ENCODE peak calls at places on chromosomes 16 and 17, in five cellular contexts. V is heart right ventricle, W is K562, K is GM23248, D is keratinocyte. T is an unnamed sample.

GRCh38 chr17:11996722-11997146 is 541 bp downstream of the ZNF18 start:
- DNase-seq in W (no peak), D (no peak), K (peak; percentile 72), V (no peak), T (no peak)

GRCh38 chr16:72425571-72426341 is 253.8 kb upstream of the PMFBP1 start:
- DNase-seq in K (no peak), W (no peak), D (no peak), V (no peak), T (no peak)

GRCh38 chr17:79126139-79126538 is 51.5 kb downstream of the ENGASE start:
- DNase-seq in K (no peak), W (no peak), V (no peak), D (no peak), T (peak; percentile 47)

GRCh38 chr17:80458016-80458415 is 18.4 kb downstream of the NPTX1 start:
- DNase-seq in V (no peak), W (no peak), K (no peak), D (no peak), T (no peak)

GRCh38 chr17:9671559-9671958 is 26.2 kb downstream of the USP43 start:
- DNase-seq in V (no peak), W (no peak), K (no peak), D (no peak), T (no peak)

GRCh38 chr17:48610282-48611211 is at the start of gene HOXB7:
- DNase-seq in W (peak; percentile 84), K (peak; percentile 88), D (no peak), V (peak; percentile 57), T (no peak)

GRCh38 chr17:38584350-38584925 is 21.3 kb downstream of the SRCIN1 start:
- DNase-seq in D (no peak), K (peak; percentile 73), V (peak; percentile 53), W (peak; percentile 86), T (peak; percentile 79)

GRCh38 chr17:81300586-81301155 is 5.6 kb upstream of the SLC38A10 start:
- DNase-seq in W (no peak), D (no peak), K (no peak), V (no peak), T (no peak)

GRCh38 chr16:65689726-65690125 is 567.9 kb upstream of the CDH11 start:
- DNase-seq in W (no peak), D (no peak), K (no peak), V (no peak), T (no peak)

GRCh38 chr17:79000396-79001189 is 9.0 kb downstream of the CANT1 start:
- DNase-seq in K (no peak), V (no peak), D (no peak), W (no peak), T (no peak)

GRCh38 chr16:28532940-28533647 is 5.7 kb downstream of the NUPR1 start:
- DNase-seq in V (no peak), W (no peak), D (no peak), K (no peak), T (no peak)

GRCh38 chr17:48378238-48378637 is 51.8 kb downstream of the SKAP1 start:
- DNase-seq in K (no peak), D (no peak), W (no peak), V (no peak), T (no peak)

GRCh38 chr16:12971216-12971615 is 69.8 kb downstream of the SHISA9 start:
- DNase-seq in D (no peak), W (peak; percentile 23), V (no peak), K (no peak), T (peak; percentile 13)

GRCh38 chr16:76226011-76226410 is 51.2 kb upstream of the CNTNAP4 start:
- DNase-seq in V (no peak), W (no peak), K (no peak), D (no peak), T (no peak)

GRCh38 chr16:76222853-76223252 is 54.3 kb upstream of the CNTNAP4 start:
- DNase-seq in V (no peak), K (no peak), D (no peak), W (no peak), T (no peak)

GRCh38 chr16:76226481-76226880 is 50.7 kb upstream of the CNTNAP4 start:
- DNase-seq in V (no peak), D (no peak), K (no peak), W (no peak), T (no peak)

GRCh38 chr16:76222087-76222486 is 55.1 kb upstream of the CNTNAP4 start:
- DNase-seq in W (no peak), D (no peak), K (no peak), V (no peak), T (no peak)
- H3K4me1 ChIP-seq in W (no peaks in the 10 kb centered on the region), D (no peaks in the 10 kb centered on the region), K (no peaks in the 10 kb centered on the region), V (no peaks in the 10 kb centered on the region), T (no peaks in the 10 kb centered on the region)

GRCh38 chr17:60102632-60103047 is 23.9 kb upstream of the HEATR6 start:
- DNase-seq in V (peak; percentile 29), K (peak; percentile 78), D (peak; percentile 13), W (no peak), T (peak; percentile 16)
- H3K4me3 ChIP-seq in V (peak overlapping the region; percentile 45), K (peak overlapping the region; percentile 61), D (no peak overlapping the region), W (peak overlapping the region; percentile 20), T (peak overlapping the region; percentile 25)

GRCh38 chr16:75294773-75295172 is 43.3 kb upstream of the BCAR1 start:
- DNase-seq in K (no peak), D (no peak), V (no peak), W (no peak), T (peak; percentile 38)
- H3K4me1 ChIP-seq in K (no peaks in the 10 kb centered on the region), D (no peaks in the 10 kb centered on the region), V (peaks cover 12% of the 10 kb centered on the region), W (no peaks in the 10 kb centered on the region), T (peaks cover 8% of the 10 kb centered on the region)

GRCh38 chr17:76529643-76530488 is 7.6 kb downstream of the CYGB start:
- DNase-seq in W (peak; percentile 83), D (no peak), V (peak; percentile 93), K (peak; percentile 81), T (peak; percentile 68)
- H3K4me3 ChIP-seq in W (no peak overlapping the region), D (no peak overlapping the region), V (peak overlapping the region; percentile 12), K (peak overlapping the region; percentile 9), T (no peak overlapping the region)

GRCh38 chr16:69318911-69319289 is 7.8 kb downstream of the VPS4A start:
- DNase-seq in W (no peak), K (no peak), D (no peak), V (no peak), T (no peak)
- H3K4me1 ChIP-seq in W (peaks cover 18% of the 10 kb centered on the region), K (no peaks in the 10 kb centered on the region), D (no peaks in the 10 kb centered on the region), V (peaks cover 1% of the 10 kb centered on the region), T (no peaks in the 10 kb centered on the region)

T was measured in BE2C.